ENCODE peak calls at places on chromosomes 16 and 17, in six cellular contexts. A, M, G, K, P and S are unnamed samples.

GRCh38 chr17:68910256-68910705 is 44.9 kb downstream of the ABCA8 start:
- DNase-seq in A (no peak), M (peak; percentile 5), G (no peak), K (no peak), P (no peak), S (no peak)

GRCh38 chr17:66446419-66446818 is 144.0 kb downstream of the PRKCA start:
- DNase-seq in A (no peak), M (peak; percentile 62), G (no peak), K (no peak), P (no peak), S (no peak)

GRCh38 chr17:58693208-58693607 is 806 bp downstream of the RAD51C start:
- DNase-seq in A (no peak), M (peak; percentile 7), G (no peak), K (no peak), P (no peak), S (no peak)

GRCh38 chr17:79951361-79952264 is 84.1 kb downstream of the TBC1D16 start:
- DNase-seq in A (peak; percentile 30), M (peak; percentile 92), G (no peak), K (peak; percentile 47), P (no peak), S (no peak)

GRCh38 chr17:9824094-9824493 is 1.6 kb upstream of the GLP2R start:
- DNase-seq in A (no peak), M (no peak), G (no peak), K (no peak), P (no peak), S (no peak)

GRCh38 chr17:10226930-10227695 is 28.7 kb upstream of the GAS7 start:
- DNase-seq in A (peak; percentile 67), M (no peak), G (peak; percentile 37), K (peak; percentile 45), P (peak; percentile 67), S (peak; percentile 1)

GRCh38 chr16:17474037-17474436 is 3.3 kb upstream of the XYLT1 start:
- DNase-seq in A (no peak), M (no peak), G (no peak), K (no peak), P (no peak), S (no peak)

GRCh38 chr17:82204831-82205719 is 7.6 kb downstream of the CCDC57 start:
- DNase-seq in A (no peak), M (peak; percentile 72), G (no peak), K (no peak), P (peak; percentile 29), S (no peak)

GRCh38 chr17:58666858-58667267 is 25.0 kb downstream of the TEX14 start:
- DNase-seq in A (no peak), M (no peak), G (no peak), K (peak; percentile 82), P (peak; percentile 35), S (peak; percentile 44)

GRCh38 chr16:57264950-57265371 is 19.5 kb downstream of the PLLP start:
- DNase-seq in A (no peak), M (no peak), G (no peak), K (no peak), P (peak; percentile 26), S (no peak)

GRCh38 chr17:59427996-59428395 is 96.5 kb downstream of the YPEL2 start:
- DNase-seq in A (no peak), M (peak; percentile 41), G (no peak), K (peak; percentile 38), P (no peak), S (no peak)

GRCh38 chr17:63078707-63079106 is 112.7 kb downstream of the TANC2 start:
- DNase-seq in A (no peak), M (no peak), G (no peak), K (no peak), P (no peak), S (no peak)

GRCh38 chr16:54928016-54928356 is 2.7 kb upstream of the IRX5 start:
- DNase-seq in A (no peak), M (no peak), G (peak; percentile 30), K (no peak), P (no peak), S (no peak)

GRCh38 chr17:74892974-74893911 is at the start of gene FADS6:
- DNase-seq in A (no peak), M (no peak), G (no peak), K (no peak), P (no peak), S (no peak)

GRCh38 chr17:38861399-38861843 is 7.9 kb upstream of the RPL23 start:
- DNase-seq in A (no peak), M (no peak), G (no peak), K (no peak), P (no peak), S (no peak)

GRCh38 chr16:17578921-17579876 is 108.4 kb upstream of the XYLT1 start:
- DNase-seq in A (peak; percentile 61), M (peak; percentile 85), G (peak; percentile 86), K (peak; percentile 47), P (peak; percentile 65), S (peak; percentile 38)

GRCh38 chr17:46963571-46963970 is 15.5 kb downstream of the RPRML start:
- DNase-seq in A (no peak), M (no peak), G (no peak), K (no peak), P (no peak), S (no peak)

GRCh38 chr17:56707312-56708219 is 114.1 kb downstream of the NOG start:
- DNase-seq in A (no peak), M (peak; percentile 43), G (peak; percentile 15), K (no peak), P (no peak), S (no peak)

GRCh38 chr16:69078073-69078472 is 27.4 kb upstream of the HAS3 start:
- DNase-seq in A (no peak), M (no peak), G (no peak), K (no peak), P (no peak), S (no peak)

GRCh38 chr16:25135239-25135878 is 23.8 kb downstream of the LCMT1 start:
- DNase-seq in A (no peak), M (peak; percentile 60), G (no peak), K (no peak), P (no peak), S (no peak)

GRCh38 chr17:57135748-57136342 is 50.8 kb downstream of the AKAP1 start:
- DNase-seq in A (no peak), M (no peak), G (no peak), K (no peak), P (no peak), S (no peak)

GRCh38 chr17:70582777-70583176 is 413.4 kb downstream of the KCNJ2 start:
- DNase-seq in A (no peak), M (no peak), G (no peak), K (no peak), P (no peak), S (no peak)

GRCh38 chr16:84532299-84532724 is 27.9 kb upstream of the MEAK7 start:
- DNase-seq in A (no peak), M (peak; percentile 98), G (peak; percentile 85), K (peak; percentile 68), P (no peak), S (no peak)

GRCh38 chr17:59706900-59707181 is 389 bp downstream of the PTRH2 start:
- DNase-seq in A (no peak), M (no peak), G (no peak), K (no peak), P (no peak), S (peak; percentile 1)

GRCh38 chr16:58963479-58963878 is 229.4 kb upstream of the GOT2 start:
- DNase-seq in A (no peak), M (no peak), G (no peak), K (no peak), P (no peak), S (no peak)

GRCh38 chr16:31477220-31478216 is 5.4 kb upstream of the SLC5A2 start:
- DNase-seq in A (peak; percentile 65), M (no peak), G (no peak), K (no peak), P (peak; percentile 31), S (no peak)

GRCh38 chr17:57288753-57289121 is 32.4 kb downstream of the MSI2 start:
- DNase-seq in A (no peak), M (no peak), G (no peak), K (no peak), P (no peak), S (no peak)

GRCh38 chr17:51298508-51299371 is 38.4 kb downstream of the UTP18 start:
- DNase-seq in A (no peak), M (peak; percentile 18), G (peak; percentile 33), K (no peak), P (no peak), S (no peak)

GRCh38 chr16:19777061-19777460 is 59.0 kb downstream of the IQCK start:
- DNase-seq in A (no peak), M (no peak), G (no peak), K (no peak), P (no peak), S (no peak)

GRCh38 chr16:13343981-13344380 is 442.6 kb downstream of the SHISA9 start:
- DNase-seq in A (no peak), M (peak; percentile 21), G (no peak), K (no peak), P (no peak), S (no peak)

GRCh38 chr17:79991924-79992656 is 43.6 kb downstream of the TBC1D16 start:
- DNase-seq in A (no peak), M (no peak), G (no peak), K (peak; percentile 64), P (no peak), S (no peak)

DNA sequence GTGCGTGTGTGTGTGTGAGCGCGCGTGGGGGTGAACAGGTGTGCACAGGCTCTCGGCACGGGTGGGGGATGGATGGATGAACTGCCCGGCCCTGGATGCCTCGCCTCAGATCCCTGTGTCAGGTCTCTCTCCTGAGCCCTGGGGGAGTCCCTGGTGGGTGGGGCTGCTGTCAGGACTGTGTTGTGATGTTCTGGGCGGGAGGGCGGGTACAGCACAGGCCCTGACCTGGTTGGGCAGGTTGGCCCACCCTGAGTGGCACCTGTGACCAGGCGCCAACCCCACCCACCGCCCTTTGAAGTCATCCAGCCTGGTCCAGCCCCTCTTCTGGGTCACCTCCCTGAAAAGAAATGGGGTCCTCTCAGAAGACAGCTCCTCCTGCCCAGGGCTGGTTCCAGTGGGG is 41.6 kb upstream of the TAC4 start:
- DNase-seq in A (no peak), M (no peak), G (no peak), K (no peak), P (no peak), S (no peak)
- H3K27ac ChIP-seq in A (no peak overlapping the region), M (no peak overlapping the region), G (no peak overlapping the region), K (no peak overlapping the region), P (no peak overlapping the region), S (no peak overlapping the region)

DNA sequence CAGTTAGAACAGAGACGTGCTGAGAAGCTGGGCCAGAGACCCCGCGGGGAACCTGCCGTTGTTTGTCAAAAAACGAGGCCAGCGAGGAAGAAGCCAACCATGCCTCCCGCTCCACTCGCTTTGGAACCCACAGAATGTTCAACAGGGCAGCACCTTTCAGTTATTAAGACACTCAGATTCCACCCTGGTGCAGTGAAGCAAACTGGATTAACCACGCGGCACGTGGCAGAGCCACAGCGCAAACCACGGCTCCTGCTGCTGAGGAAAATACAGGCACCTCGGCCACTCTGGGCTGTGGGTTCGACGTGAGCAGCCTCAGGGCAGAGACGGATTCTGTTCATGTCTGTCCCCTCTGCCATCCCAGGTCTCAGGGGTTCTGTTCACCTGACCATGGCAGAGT is 24.4 kb downstream of the ALOX15 start:
- DNase-seq in A (no peak), M (no peak), G (no peak), K (no peak), P (no peak), S (no peak)
- H3K4me3 ChIP-seq in A (no peak overlapping the region), M (no peak overlapping the region), G (no peak overlapping the region), K (no peak overlapping the region), P (no peak overlapping the region), S (no peak overlapping the region)

GRCh38 chr16:6249863-6250262 is 1082.8 kb upstream of the RBFOX1 start:
- DNase-seq in A (no peak), M (no peak), G (no peak), K (no peak), P (no peak), S (no peak)
- H3K27ac ChIP-seq in A (no peak overlapping the region), M (no peak overlapping the region), G (no peak overlapping the region), K (no peak overlapping the region), P (no peak overlapping the region), S (no peak overlapping the region)

GRCh38 chr16:86515780-86516617 is 5.7 kb downstream of the FOXF1 start:
- DNase-seq in A (peak; percentile 24), M (peak; percentile 65), G (peak; percentile 43), K (no peak), P (no peak), S (no peak)
- H3K4me3 ChIP-seq in A (no peak overlapping the region), M (no peak overlapping the region), G (no peak overlapping the region), K (no peak overlapping the region), P (no peak overlapping the region), S (no peak overlapping the region)